ENCODE peak calls at places on chromosomes 3 and 15, in nine cellular contexts. H is upper lobe of left lung, M is vagina, W is spleen, U is GM12878, X is transverse colon, Y is prostate gland, J is sigmoid colon, N is breast epithelium. I is an unnamed sample.

GRCh38 chr3:16290007-16290826 is 25.2 kb downstream of the OXNAD1 start:
- DNase-seq in H (peak), M (no peak), W (no peak), U (no peak), X (peak), Y (no peak), J (no peak), N (no peak), I (no peak)

GRCh38 chr3:8954938-8955763 is 8.1 kb downstream of the RAD18 start:
- DNase-seq in H (no peak), M (no peak), W (no peak), U (peak), X (no peak), Y (no peak), J (no peak), N (no peak), I (no peak)

GRCh38 chr3:131072099-131072559 is 45.5 kb downstream of the NEK11 start:
- DNase-seq in H (no peak), M (no peak), W (no peak), U (no peak), X (no peak), Y (no peak), J (no peak), N (no peak), I (no peak)

GRCh38 chr15:99361541-99362185 is 110.4 kb downstream of the LRRC28 start:
- DNase-seq in H (no peak), M (no peak), W (no peak), U (no peak), X (no peak), Y (no peak), J (no peak), N (no peak), I (no peak)

GRCh38 chr3:137097852-137098251 is 140.1 kb downstream of the IL20RB start:
- DNase-seq in H (no peak), M (no peak), W (no peak), U (no peak), X (no peak), Y (no peak), J (no peak), N (no peak), I (no peak)

GRCh38 chr15:60077581-60078359 is 73.7 kb downstream of the FOXB1 start:
- DNase-seq in H (no peak), M (no peak), W (no peak), U (no peak), X (no peak), Y (no peak), J (no peak), N (no peak), I (no peak)

GRCh38 chr3:115272036-115272824 is 125.1 kb upstream of the ZBTB20 start:
- DNase-seq in H (no peak), M (no peak), W (no peak), U (no peak), X (no peak), Y (no peak), J (no peak), N (no peak), I (no peak)

GRCh38 chr15:78811124-78811824 is at the start of gene ADAMTS7:
- DNase-seq in H (peak), M (no peak), W (peak), U (no peak), X (peak), Y (peak), J (peak), N (no peak), I (peak)

GRCh38 chr3:66431494-66431893 is 69.3 kb downstream of the LRIG1 start:
- DNase-seq in H (no peak), M (no peak), W (no peak), U (no peak), X (no peak), Y (no peak), J (no peak), N (peak), I (no peak)

GRCh38 chr3:18847583-18848197 is 300.6 kb upstream of the KCNH8 start:
- DNase-seq in H (no peak), M (no peak), W (no peak), U (no peak), X (no peak), Y (no peak), J (no peak), N (no peak), I (peak)

GRCh38 chr3:190504354-190505125 is 9.3 kb upstream of the IL1RAP start:
- DNase-seq in H (no peak), M (no peak), W (no peak), U (no peak), X (no peak), Y (no peak), J (no peak), N (no peak), I (no peak)

GRCh38 chr3:122568755-122569154 is 4.6 kb downstream of the DTX3L start:
- DNase-seq in H (peak), M (no peak), W (no peak), U (no peak), X (no peak), Y (peak), J (no peak), N (no peak), I (no peak)

GRCh38 chr3:122562923-122563716 is 980 bp downstream of the PARP9 start:
- DNase-seq in H (no peak), M (no peak), W (no peak), U (no peak), X (no peak), Y (no peak), J (no peak), N (no peak), I (no peak)

GRCh38 chr3:122563717-122564025 is 429 bp downstream of the PARP9 start:
- DNase-seq in H (peak), M (no peak), W (no peak), U (no peak), X (no peak), Y (peak), J (no peak), N (no peak), I (no peak)

GRCh38 chr3:122560680-122561079 is 3.4 kb downstream of the PARP9 start:
- DNase-seq in H (peak), M (no peak), W (no peak), U (peak), X (peak), Y (peak), J (no peak), N (no peak), I (no peak)

GRCh38 chr3:122564155-122564912 is at the start of the genes DTX3L and PARP9:
- DNase-seq in H (peak), M (no peak), W (peak), U (no peak), X (peak), Y (peak), J (peak), N (peak), I (peak)
- TF ChIP-seq POLR2A in H (no peak), M (no peak), W (peak), U (peak), X (peak), Y (peak), J (peak), N (peak), I (peak)

DNA sequence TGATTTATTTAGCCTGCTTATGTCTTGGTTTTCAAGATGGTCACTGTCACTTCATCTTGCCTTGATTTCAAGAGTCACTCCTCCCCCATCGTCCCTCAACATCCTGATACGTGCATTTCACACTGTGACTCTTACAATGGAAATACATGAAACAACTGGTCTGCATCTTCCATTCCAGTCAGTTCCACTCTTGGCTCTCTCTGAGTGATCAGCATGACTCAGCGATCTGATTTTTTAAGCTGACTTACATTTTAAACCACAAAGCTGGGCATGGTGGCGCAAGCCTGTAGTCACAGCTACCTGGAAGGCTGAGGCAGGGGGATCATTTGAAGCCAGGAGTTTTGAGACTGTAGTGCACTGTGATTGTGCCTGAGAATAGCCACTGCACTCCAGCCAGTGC is 271.2 kb upstream of the ROPN1 start:
- DNase-seq in H (peak), M (peak), W (no peak), U (no peak), X (no peak), Y (no peak), J (no peak), N (no peak), I (no peak)
- TF ChIP-seq POLR2AphosphoS5 in H (no peak), M (no peak), W (no peak), U (no peak), X (no peak), Y (no peak), J (no peak), N (no peak), I (no peak)

DNA sequence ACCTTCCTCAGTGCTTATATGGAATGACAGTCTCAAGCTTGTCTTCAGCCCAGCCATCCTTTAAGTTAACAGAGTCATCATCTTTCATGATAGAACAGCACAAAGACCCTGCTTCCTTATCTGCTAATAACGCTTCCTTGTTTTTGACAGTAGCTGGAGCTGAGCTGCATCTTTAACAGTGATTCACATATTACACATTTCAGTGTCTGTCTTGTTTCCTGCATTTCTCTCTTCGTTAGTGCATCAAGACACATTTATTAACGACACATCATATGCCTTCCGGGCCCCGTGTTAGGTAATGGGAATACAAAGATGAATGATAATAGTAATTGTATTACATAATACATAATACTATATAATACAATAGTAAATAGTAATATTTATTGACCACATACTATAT is 30.2 kb upstream of the GREM1 start:
- DNase-seq in H (no peak), M (no peak), W (no peak), U (no peak), X (no peak), Y (no peak), J (no peak), N (no peak), I (no peak)
- TF ChIP-seq POLR2A in H (no peak), M (no peak), W (no peak), U (no peak), X (no peak), Y (no peak), J (no peak), N (no peak), I (no peak)

GRCh38 chr3:64681015-64681414 is 6.8 kb downstream of the ADAMTS9 start:
- DNase-seq in H (no peak), M (no peak), W (no peak), U (no peak), X (no peak), Y (no peak), J (no peak), N (no peak), I (no peak)

GRCh38 chr3:64680334-64680733 is 7.5 kb downstream of the ADAMTS9 start:
- DNase-seq in H (no peak), M (no peak), W (no peak), U (no peak), X (no peak), Y (no peak), J (no peak), N (no peak), I (no peak)

GRCh38 chr3:64675848-64676247 is 12.0 kb downstream of the ADAMTS9 start:
- DNase-seq in H (no peak), M (no peak), W (no peak), U (no peak), X (no peak), Y (no peak), J (no peak), N (no peak), I (no peak)

GRCh38 chr3:64676831-64677230 is 11.0 kb downstream of the ADAMTS9 start:
- DNase-seq in H (no peak), M (no peak), W (no peak), U (no peak), X (no peak), Y (no peak), J (no peak), N (no peak), I (no peak)

DNA sequence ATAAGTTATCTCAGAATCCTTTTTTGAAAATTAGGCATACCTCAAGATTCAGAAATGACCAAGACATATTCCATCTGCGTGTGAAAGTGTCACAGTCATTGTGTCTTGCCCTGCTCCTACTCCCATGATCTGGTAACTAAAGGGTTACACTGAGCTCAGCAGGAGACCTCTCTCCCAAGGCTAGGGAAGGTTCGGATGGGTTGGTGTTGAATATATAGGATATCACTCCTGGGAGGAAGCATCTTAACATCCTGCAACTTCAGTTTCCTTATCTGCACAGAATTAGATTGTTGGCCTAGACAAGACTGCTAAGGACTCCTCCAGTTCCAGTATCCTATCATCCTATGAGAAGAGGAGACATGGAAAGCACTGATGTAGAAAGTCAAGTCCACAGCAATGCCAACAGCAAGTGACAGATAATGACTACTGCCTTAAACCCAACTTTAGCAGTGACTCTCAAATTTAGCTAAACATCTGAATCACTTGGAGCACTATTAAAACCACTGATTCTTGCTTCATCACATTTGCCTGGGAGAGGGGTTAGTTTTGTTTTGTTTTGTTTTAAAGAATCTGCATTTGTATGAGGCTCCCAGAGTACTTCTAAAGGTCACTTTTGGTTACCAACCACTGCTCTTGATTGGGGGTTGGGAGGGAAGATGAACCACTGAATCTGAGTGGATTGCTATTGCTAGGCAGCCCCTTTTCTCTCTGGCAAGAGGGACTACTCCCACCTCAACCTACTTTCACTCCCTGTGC is 9.7 kb downstream of the ADAMTS9 start:
- DNase-seq in H (no peak), M (no peak), W (no peak), U (no peak), X (no peak), Y (no peak), J (no peak), N (no peak), I (no peak)
- TF ChIP-seq POLR2AphosphoS5 in H (no peak), M (no peak), W (no peak), U (no peak), X (no peak), Y (no peak), J (no peak), N (no peak), I (no peak)

GRCh38 chr3:188294113-188294512 is 140.2 kb downstream of the LPP start:
- DNase-seq in H (no peak), M (no peak), W (no peak), U (no peak), X (no peak), Y (no peak), J (no peak), N (no peak), I (no peak)

GRCh38 chr3:188295876-188296275 is 141.9 kb downstream of the LPP start:
- DNase-seq in H (no peak), M (no peak), W (no peak), U (no peak), X (no peak), Y (no peak), J (no peak), N (no peak), I (no peak)

GRCh38 chr3:188296761-188297689 is 143.1 kb downstream of the LPP start:
- DNase-seq in H (peak), M (no peak), W (no peak), U (no peak), X (peak), Y (no peak), J (no peak), N (no peak), I (no peak)

GRCh38 chr3:188292827-188293226 is 138.9 kb downstream of the LPP start:
- DNase-seq in H (no peak), M (no peak), W (no peak), U (no peak), X (no peak), Y (no peak), J (no peak), N (no peak), I (no peak)

GRCh38 chr3:188294823-188295487 is 141.0 kb downstream of the LPP start:
- DNase-seq in H (peak), M (no peak), W (no peak), U (no peak), X (no peak), Y (peak), J (no peak), N (peak), I (no peak)
- TF ChIP-seq POLR2A in H (no peak), M (no peak), W (no peak), U (no peak), X (no peak), Y (no peak), J (no peak), N (no peak), I (no peak)